ENCODE peak calls at places on chromosomes 13 and 19, in eight cellular contexts. One of them, this sample, is unnamed.

GRCh38 chr13:91664036-91664435 is 265.6 kb downstream of the GPC5 start:
- DNase-seq in psoas muscle: no peak
- DNase-seq in mesothelial cell of epicardium: no peak
- DNase-seq in left lung: no peak
- DNase-seq in heart right ventricle: no peak
- DNase-seq in AG09309: no peak
- DNase-seq in AG04449: no peak
- DNase-seq in cardiac fibroblast: no peak
- DNase-seq in this sample: no peak

GRCh38 chr13:60227168-60227567 is 63.4 kb upstream of the DIAPH3 start:
- DNase-seq in mesothelial cell of epicardium: no peak
- DNase-seq in AG09309: no peak
- DNase-seq in left lung: no peak
- DNase-seq in heart right ventricle: no peak
- DNase-seq in cardiac fibroblast: peak
- DNase-seq in psoas muscle: no peak
- DNase-seq in AG04449: no peak
- DNase-seq in this sample: no peak

GRCh38 chr19:21848706-21849105 is 12.7 kb upstream of the ZNF43 start:
- DNase-seq in mesothelial cell of epicardium: no peak
- DNase-seq in heart right ventricle: no peak
- DNase-seq in cardiac fibroblast: no peak
- DNase-seq in AG09309: no peak
- DNase-seq in AG04449: no peak
- DNase-seq in left lung: no peak
- DNase-seq in psoas muscle: no peak
- DNase-seq in this sample: no peak

GRCh38 chr13:33575378-33575777 is 242.6 kb upstream of the RFC3 start:
- DNase-seq in psoas muscle: no peak
- DNase-seq in AG09309: no peak
- DNase-seq in cardiac fibroblast: no peak
- DNase-seq in heart right ventricle: no peak
- DNase-seq in left lung: no peak
- DNase-seq in mesothelial cell of epicardium: no peak
- DNase-seq in AG04449: no peak
- DNase-seq in this sample: no peak

GRCh38 chr19:6710273-6711077 is 10.0 kb downstream of the C3 start:
- DNase-seq in heart right ventricle: no peak
- DNase-seq in psoas muscle: no peak
- DNase-seq in mesothelial cell of epicardium: no peak
- DNase-seq in left lung: peak
- DNase-seq in AG04449: no peak
- DNase-seq in cardiac fibroblast: no peak
- DNase-seq in AG09309: no peak
- DNase-seq in this sample: peak

GRCh38 chr13:91817250-91817649 is 418.8 kb downstream of the GPC5 start:
- DNase-seq in left lung: no peak
- DNase-seq in mesothelial cell of epicardium: no peak
- DNase-seq in psoas muscle: no peak
- DNase-seq in AG09309: no peak
- DNase-seq in cardiac fibroblast: peak
- DNase-seq in heart right ventricle: no peak
- DNase-seq in AG04449: no peak
- DNase-seq in this sample: no peak

GRCh38 chr19:48254529-48254970 is 1.2 kb downstream of the CARD8 start:
- DNase-seq in AG09309: no peak
- DNase-seq in left lung: no peak
- DNase-seq in mesothelial cell of epicardium: no peak
- DNase-seq in heart right ventricle: no peak
- DNase-seq in AG04449: no peak
- DNase-seq in cardiac fibroblast: no peak
- DNase-seq in psoas muscle: no peak
- DNase-seq in this sample: no peak

GRCh38 chr13:40984670-40985366 is 34.3 kb downstream of the ELF1 start:
- DNase-seq in mesothelial cell of epicardium: no peak
- DNase-seq in psoas muscle: no peak
- DNase-seq in heart right ventricle: no peak
- DNase-seq in cardiac fibroblast: peak
- DNase-seq in left lung: no peak
- DNase-seq in AG09309: no peak
- DNase-seq in AG04449: no peak
- DNase-seq in this sample: no peak

GRCh38 chr13:101146101-101146898 is 270.0 kb downstream of the NALCN start:
- DNase-seq in AG09309: no peak
- DNase-seq in mesothelial cell of epicardium: no peak
- DNase-seq in cardiac fibroblast: peak
- DNase-seq in AG04449: no peak
- DNase-seq in heart right ventricle: no peak
- DNase-seq in left lung: no peak
- DNase-seq in psoas muscle: no peak
- DNase-seq in this sample: no peak

GRCh38 chr19:650121-650520 is 10.4 kb downstream of the FGF22 start:
- DNase-seq in psoas muscle: no peak
- DNase-seq in AG04449: no peak
- DNase-seq in left lung: no peak
- DNase-seq in mesothelial cell of epicardium: no peak
- DNase-seq in cardiac fibroblast: no peak
- DNase-seq in heart right ventricle: no peak
- DNase-seq in AG09309: no peak
- DNase-seq in this sample: no peak

GRCh38 chr13:113840541-113841354 is 23.1 kb downstream of the GAS6 start:
- DNase-seq in heart right ventricle: no peak
- DNase-seq in mesothelial cell of epicardium: no peak
- DNase-seq in psoas muscle: peak
- DNase-seq in AG09309: no peak
- DNase-seq in cardiac fibroblast: no peak
- DNase-seq in left lung: peak
- DNase-seq in AG04449: no peak
- DNase-seq in this sample: no peak

GRCh38 chr19:7658219-7658686 is 10.6 kb upstream of the RETN start:
- DNase-seq in heart right ventricle: no peak
- DNase-seq in psoas muscle: no peak
- DNase-seq in AG09309: no peak
- DNase-seq in AG04449: no peak
- DNase-seq in mesothelial cell of epicardium: no peak
- DNase-seq in left lung: no peak
- DNase-seq in cardiac fibroblast: no peak
- DNase-seq in this sample: peak

GRCh38 chr19:15378529-15379082 is 981 bp downstream of the AKAP8 start:
- DNase-seq in AG09309: no peak
- DNase-seq in left lung: peak
- DNase-seq in mesothelial cell of epicardium: no peak
- DNase-seq in psoas muscle: no peak
- DNase-seq in heart right ventricle: no peak
- DNase-seq in AG04449: no peak
- DNase-seq in cardiac fibroblast: peak
- DNase-seq in this sample: peak

GRCh38 chr13:112103971-112104872 is 37.3 kb downstream of the SOX1 start:
- DNase-seq in heart right ventricle: no peak
- DNase-seq in mesothelial cell of epicardium: no peak
- DNase-seq in left lung: no peak
- DNase-seq in AG09309: no peak
- DNase-seq in psoas muscle: no peak
- DNase-seq in AG04449: no peak
- DNase-seq in cardiac fibroblast: no peak
- DNase-seq in this sample: no peak

GRCh38 chr19:10230155-10230903 is 802 bp downstream of the S1PR2 start:
- DNase-seq in AG09309: no peak
- DNase-seq in heart right ventricle: peak
- DNase-seq in mesothelial cell of epicardium: peak
- DNase-seq in AG04449: no peak
- DNase-seq in left lung: no peak
- DNase-seq in cardiac fibroblast: no peak
- DNase-seq in psoas muscle: peak
- DNase-seq in this sample: peak

GRCh38 chr19:12085074-12085818 is 20.7 kb downstream of the ZNF844 start:
- DNase-seq in heart right ventricle: no peak
- DNase-seq in psoas muscle: no peak
- DNase-seq in AG04449: no peak
- DNase-seq in AG09309: no peak
- DNase-seq in cardiac fibroblast: no peak
- DNase-seq in left lung: no peak
- DNase-seq in mesothelial cell of epicardium: no peak
- DNase-seq in this sample: no peak

GRCh38 chr13:32408999-32409313 is 19.0 kb downstream of the N4BP2L1 start:
- DNase-seq in heart right ventricle: no peak
- DNase-seq in left lung: no peak
- DNase-seq in psoas muscle: no peak
- DNase-seq in AG09309: no peak
- DNase-seq in cardiac fibroblast: no peak
- DNase-seq in AG04449: no peak
- DNase-seq in mesothelial cell of epicardium: no peak
- DNase-seq in this sample: no peak

GRCh38 chr13:21443171-21443570 is 15.9 kb downstream of the ZDHHC20 start:
- DNase-seq in AG09309: no peak
- DNase-seq in AG04449: no peak
- DNase-seq in cardiac fibroblast: no peak
- DNase-seq in psoas muscle: no peak
- DNase-seq in heart right ventricle: no peak
- DNase-seq in left lung: no peak
- DNase-seq in mesothelial cell of epicardium: no peak
- DNase-seq in this sample: no peak
- TF ChIP-seq CTCF in AG09309: no peak
- TF ChIP-seq CTCF in AG04449: no peak
- TF ChIP-seq CTCF in cardiac fibroblast: no peak
- TF ChIP-seq CTCF in psoas muscle: no peak
- TF ChIP-seq CTCF in heart right ventricle: no peak
- TF ChIP-seq CTCF in left lung: no peak
- TF ChIP-seq CTCF in mesothelial cell of epicardium: no peak
- TF ChIP-seq CTCF in this sample: no peak

GRCh38 chr19:27750697-27751391 is 1462.1 kb downstream of the UQCRFS1 start:
- DNase-seq in psoas muscle: no peak
- DNase-seq in left lung: no peak
- DNase-seq in AG09309: no peak
- DNase-seq in heart right ventricle: no peak
- DNase-seq in mesothelial cell of epicardium: no peak
- DNase-seq in AG04449: no peak
- DNase-seq in cardiac fibroblast: no peak
- DNase-seq in this sample: no peak

GRCh38 chr19:27745978-27746542 is 1466.9 kb downstream of the UQCRFS1 start:
- DNase-seq in AG04449: no peak
- DNase-seq in heart right ventricle: no peak
- DNase-seq in left lung: no peak
- DNase-seq in psoas muscle: no peak
- DNase-seq in cardiac fibroblast: no peak
- DNase-seq in mesothelial cell of epicardium: no peak
- DNase-seq in AG09309: no peak
- DNase-seq in this sample: no peak

GRCh38 chr19:27748551-27749152 is 1464.3 kb downstream of the UQCRFS1 start:
- DNase-seq in left lung: no peak
- DNase-seq in AG04449: no peak
- DNase-seq in heart right ventricle: no peak
- DNase-seq in mesothelial cell of epicardium: no peak
- DNase-seq in cardiac fibroblast: peak
- DNase-seq in psoas muscle: no peak
- DNase-seq in AG09309: no peak
- DNase-seq in this sample: no peak

GRCh38 chr19:27744926-27745844 is 1467.8 kb downstream of the UQCRFS1 start:
- DNase-seq in cardiac fibroblast: no peak
- DNase-seq in mesothelial cell of epicardium: no peak
- DNase-seq in heart right ventricle: no peak
- DNase-seq in AG09309: no peak
- DNase-seq in left lung: no peak
- DNase-seq in AG04449: no peak
- DNase-seq in psoas muscle: no peak
- DNase-seq in this sample: no peak

GRCh38 chr19:27746691-27747380 is 1466.1 kb downstream of the UQCRFS1 start:
- DNase-seq in cardiac fibroblast: peak
- DNase-seq in AG09309: no peak
- DNase-seq in heart right ventricle: peak
- DNase-seq in AG04449: no peak
- DNase-seq in mesothelial cell of epicardium: no peak
- DNase-seq in left lung: peak
- DNase-seq in psoas muscle: peak
- DNase-seq in this sample: no peak
- TF ChIP-seq CTCF in cardiac fibroblast: peak
- TF ChIP-seq CTCF in AG09309: no peak
- TF ChIP-seq CTCF in heart right ventricle: peak
- TF ChIP-seq CTCF in AG04449: no peak
- TF ChIP-seq CTCF in mesothelial cell of epicardium: no peak
- TF ChIP-seq CTCF in left lung: no peak
- TF ChIP-seq CTCF in psoas muscle: peak
- TF ChIP-seq CTCF in this sample: no peak

DNA sequence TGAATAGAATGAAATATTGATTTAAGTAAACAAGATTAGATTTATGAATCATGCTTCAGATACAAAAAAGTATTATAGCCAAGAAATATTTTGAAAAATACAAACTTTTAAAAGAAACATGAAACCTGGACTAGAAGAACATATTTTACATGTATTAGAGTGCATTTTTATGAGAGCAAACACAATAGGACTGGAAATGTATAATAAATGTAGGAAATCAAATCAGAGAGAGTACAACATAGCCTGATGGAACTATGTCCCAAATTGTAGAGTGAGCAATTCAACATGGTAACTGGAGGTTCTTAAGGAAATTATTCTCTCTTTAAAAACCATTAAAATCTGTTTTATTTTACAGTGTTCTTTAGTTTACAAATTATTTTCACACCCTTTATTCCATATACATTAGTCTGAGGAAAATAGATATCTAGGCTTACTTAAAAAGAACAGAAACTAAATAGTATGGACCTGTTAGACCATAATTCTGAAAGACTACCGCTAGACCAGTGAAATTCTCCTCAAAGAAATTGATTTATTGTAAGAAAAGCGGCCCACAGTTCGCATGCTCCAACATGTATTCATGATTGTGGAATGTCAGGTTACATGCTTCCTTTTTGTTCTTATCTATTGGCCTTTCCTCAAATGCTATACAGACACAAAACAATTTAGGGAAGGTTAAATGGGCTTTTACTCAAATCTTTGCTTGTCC is 1526.5 kb upstream of the SLC10A2 start:
- DNase-seq in left lung: no peak
- DNase-seq in psoas muscle: no peak
- DNase-seq in AG09309: no peak
- DNase-seq in mesothelial cell of epicardium: no peak
- DNase-seq in AG04449: no peak
- DNase-seq in cardiac fibroblast: no peak
- DNase-seq in heart right ventricle: no peak
- DNase-seq in this sample: no peak
- TF ChIP-seq CTCF in left lung: no peak
- TF ChIP-seq CTCF in psoas muscle: no peak
- TF ChIP-seq CTCF in AG09309: no peak
- TF ChIP-seq CTCF in mesothelial cell of epicardium: no peak
- TF ChIP-seq CTCF in AG04449: no peak
- TF ChIP-seq CTCF in cardiac fibroblast: no peak
- TF ChIP-seq CTCF in heart right ventricle: no peak
- TF ChIP-seq CTCF in this sample: no peak

DNA sequence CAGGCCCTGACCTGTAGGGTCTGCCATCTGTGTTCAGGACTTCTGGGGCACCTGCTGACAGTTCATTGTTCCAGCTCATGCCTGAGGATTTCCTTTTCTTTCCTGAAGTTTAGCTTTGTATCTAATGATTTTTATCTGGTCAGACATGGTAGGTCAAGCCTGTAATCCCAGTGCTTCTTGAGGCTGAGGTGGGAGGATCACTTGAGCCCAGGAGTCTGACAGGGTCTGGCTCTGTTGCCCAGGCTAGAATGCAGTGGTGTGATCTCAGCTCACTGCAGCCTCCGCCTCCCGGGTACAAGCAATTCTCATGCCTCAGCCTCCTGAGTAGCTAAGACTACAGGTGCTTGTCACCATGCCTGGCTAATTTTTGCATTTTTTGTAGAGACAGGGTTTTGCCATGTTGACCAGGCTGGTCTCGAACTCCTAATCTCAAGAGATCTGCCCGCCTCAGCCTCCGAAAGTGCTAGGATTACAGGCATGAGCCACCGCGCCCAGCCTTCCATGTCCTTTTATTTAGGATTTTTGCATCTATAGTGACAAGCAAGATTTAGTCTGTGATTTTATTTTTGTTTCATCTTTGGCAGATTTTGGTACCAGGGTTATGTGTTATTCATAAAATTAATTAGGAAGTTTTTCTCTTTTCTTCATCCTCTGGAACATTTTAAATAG is 33.2 kb downstream of the CHST8 start:
- DNase-seq in psoas muscle: no peak
- DNase-seq in AG09309: no peak
- DNase-seq in heart right ventricle: no peak
- DNase-seq in left lung: no peak
- DNase-seq in AG04449: no peak
- DNase-seq in cardiac fibroblast: no peak
- DNase-seq in mesothelial cell of epicardium: no peak
- DNase-seq in this sample: no peak
- TF ChIP-seq CTCF in psoas muscle: no peak
- TF ChIP-seq CTCF in AG09309: no peak
- TF ChIP-seq CTCF in heart right ventricle: no peak
- TF ChIP-seq CTCF in left lung: no peak
- TF ChIP-seq CTCF in AG04449: no peak
- TF ChIP-seq CTCF in cardiac fibroblast: no peak
- TF ChIP-seq CTCF in mesothelial cell of epicardium: no peak
- TF ChIP-seq CTCF in this sample: no peak

This sample was measured in GM20000.